ENCODE peak calls at places on chromosomes 3 and 15, in nine cellular contexts. One of them, this sample, is unnamed. For H3K4me1, the result is how much of the 10 kb centered on the place peaks cover.

GRCh38 chr3:190073264-190073663 is 47.4 kb downstream of the P3H2 start:
- DNase-seq in mesendoderm: peak
- DNase-seq in endodermal cell: no peak
- DNase-seq in CD8-positive, alpha-beta memory T cell: no peak
- DNase-seq in lower lobe of right lung: no peak
- DNase-seq in upper lobe of right lung: no peak
- DNase-seq in HepG2: no peak
- DNase-seq in left ventricle myocardium inferior: no peak
- DNase-seq in breast epithelium: no peak
- DNase-seq in this sample: no peak

GRCh38 chr15:69794643-69795461 is 302.9 kb downstream of the TLE3 start:
- DNase-seq in lower lobe of right lung: no peak
- DNase-seq in endodermal cell: peak
- DNase-seq in breast epithelium: peak
- DNase-seq in HepG2: no peak
- DNase-seq in mesendoderm: peak
- DNase-seq in left ventricle myocardium inferior: no peak
- DNase-seq in upper lobe of right lung: no peak
- DNase-seq in CD8-positive, alpha-beta memory T cell: no peak
- DNase-seq in this sample: no peak

GRCh38 chr3:127833281-127834032 is 11.1 kb upstream of the MGLL start:
- DNase-seq in left ventricle myocardium inferior: no peak
- DNase-seq in HepG2: no peak
- DNase-seq in endodermal cell: peak
- DNase-seq in lower lobe of right lung: no peak
- DNase-seq in breast epithelium: no peak
- DNase-seq in upper lobe of right lung: no peak
- DNase-seq in mesendoderm: no peak
- DNase-seq in CD8-positive, alpha-beta memory T cell: no peak
- DNase-seq in this sample: no peak

GRCh38 chr3:167078070-167078622 is 302.0 kb downstream of the ZBBX start:
- DNase-seq in endodermal cell: no peak
- DNase-seq in lower lobe of right lung: no peak
- DNase-seq in CD8-positive, alpha-beta memory T cell: no peak
- DNase-seq in mesendoderm: peak
- DNase-seq in upper lobe of right lung: no peak
- DNase-seq in HepG2: no peak
- DNase-seq in breast epithelium: no peak
- DNase-seq in left ventricle myocardium inferior: no peak
- DNase-seq in this sample: no peak

GRCh38 chr15:96737408-96737807 is 406.9 kb downstream of the NR2F2 start:
- DNase-seq in left ventricle myocardium inferior: no peak
- DNase-seq in mesendoderm: no peak
- DNase-seq in lower lobe of right lung: no peak
- DNase-seq in HepG2: no peak
- DNase-seq in breast epithelium: no peak
- DNase-seq in upper lobe of right lung: no peak
- DNase-seq in endodermal cell: no peak
- DNase-seq in CD8-positive, alpha-beta memory T cell: no peak
- DNase-seq in this sample: no peak

GRCh38 chr3:45054196-45054857 is 28.2 kb downstream of the CLEC3B start:
- DNase-seq in breast epithelium: no peak
- DNase-seq in left ventricle myocardium inferior: no peak
- DNase-seq in upper lobe of right lung: no peak
- DNase-seq in lower lobe of right lung: no peak
- DNase-seq in CD8-positive, alpha-beta memory T cell: no peak
- DNase-seq in mesendoderm: no peak
- DNase-seq in HepG2: no peak
- DNase-seq in endodermal cell: no peak
- DNase-seq in this sample: no peak

GRCh38 chr15:96629501-96629900 is 299.0 kb downstream of the NR2F2 start:
- DNase-seq in CD8-positive, alpha-beta memory T cell: no peak
- DNase-seq in breast epithelium: no peak
- DNase-seq in endodermal cell: no peak
- DNase-seq in mesendoderm: no peak
- DNase-seq in lower lobe of right lung: no peak
- DNase-seq in left ventricle myocardium inferior: peak
- DNase-seq in upper lobe of right lung: no peak
- DNase-seq in HepG2: no peak
- DNase-seq in this sample: no peak

GRCh38 chr3:129116482-129116946 is 5.1 kb downstream of the RAB43 start:
- DNase-seq in HepG2: peak
- DNase-seq in breast epithelium: no peak
- DNase-seq in CD8-positive, alpha-beta memory T cell: no peak
- DNase-seq in lower lobe of right lung: peak
- DNase-seq in mesendoderm: peak
- DNase-seq in upper lobe of right lung: no peak
- DNase-seq in endodermal cell: peak
- DNase-seq in left ventricle myocardium inferior: no peak
- DNase-seq in this sample: no peak

GRCh38 chr3:43022111-43022510 is 43.0 kb downstream of the GASK1A start:
- DNase-seq in left ventricle myocardium inferior: no peak
- DNase-seq in upper lobe of right lung: no peak
- DNase-seq in HepG2: no peak
- DNase-seq in mesendoderm: no peak
- DNase-seq in breast epithelium: no peak
- DNase-seq in endodermal cell: no peak
- DNase-seq in CD8-positive, alpha-beta memory T cell: no peak
- DNase-seq in lower lobe of right lung: no peak
- DNase-seq in this sample: no peak

GRCh38 chr3:189192725-189193124 is 21.0 kb downstream of the TPRG1 start:
- DNase-seq in endodermal cell: no peak
- DNase-seq in left ventricle myocardium inferior: no peak
- DNase-seq in mesendoderm: no peak
- DNase-seq in CD8-positive, alpha-beta memory T cell: no peak
- DNase-seq in breast epithelium: no peak
- DNase-seq in lower lobe of right lung: no peak
- DNase-seq in upper lobe of right lung: no peak
- DNase-seq in HepG2: no peak
- DNase-seq in this sample: no peak

GRCh38 chr3:168889666-168890065 is 773.8 kb downstream of the MECOM start:
- DNase-seq in lower lobe of right lung: no peak
- DNase-seq in mesendoderm: peak
- DNase-seq in left ventricle myocardium inferior: no peak
- DNase-seq in breast epithelium: no peak
- DNase-seq in HepG2: peak
- DNase-seq in upper lobe of right lung: no peak
- DNase-seq in CD8-positive, alpha-beta memory T cell: no peak
- DNase-seq in endodermal cell: peak
- DNase-seq in this sample: no peak

GRCh38 chr3:141250828-141251227 is 19.2 kb downstream of the PXYLP1 start:
- DNase-seq in endodermal cell: no peak
- DNase-seq in CD8-positive, alpha-beta memory T cell: no peak
- DNase-seq in left ventricle myocardium inferior: no peak
- DNase-seq in HepG2: no peak
- DNase-seq in mesendoderm: no peak
- DNase-seq in lower lobe of right lung: no peak
- DNase-seq in breast epithelium: no peak
- DNase-seq in upper lobe of right lung: no peak
- DNase-seq in this sample: no peak

GRCh38 chr3:32901005-32901932 is 50.2 kb upstream of the CCR4 start:
- DNase-seq in HepG2: no peak
- DNase-seq in lower lobe of right lung: no peak
- DNase-seq in left ventricle myocardium inferior: no peak
- DNase-seq in CD8-positive, alpha-beta memory T cell: no peak
- DNase-seq in upper lobe of right lung: no peak
- DNase-seq in endodermal cell: no peak
- DNase-seq in mesendoderm: no peak
- DNase-seq in breast epithelium: no peak
- DNase-seq in this sample: no peak

GRCh38 chr3:151770941-151771340 is 37.2 kb downstream of the AADACL2 start:
- DNase-seq in CD8-positive, alpha-beta memory T cell: no peak
- DNase-seq in endodermal cell: no peak
- DNase-seq in left ventricle myocardium inferior: peak
- DNase-seq in breast epithelium: peak
- DNase-seq in upper lobe of right lung: peak
- DNase-seq in lower lobe of right lung: peak
- DNase-seq in HepG2: peak
- DNase-seq in mesendoderm: no peak
- DNase-seq in this sample: no peak

GRCh38 chr3:23623841-23624240 is 181.9 kb upstream of the UBE2E1 start:
- DNase-seq in upper lobe of right lung: no peak
- DNase-seq in left ventricle myocardium inferior: no peak
- DNase-seq in lower lobe of right lung: no peak
- DNase-seq in mesendoderm: no peak
- DNase-seq in endodermal cell: peak
- DNase-seq in breast epithelium: no peak
- DNase-seq in HepG2: no peak
- DNase-seq in CD8-positive, alpha-beta memory T cell: no peak
- DNase-seq in this sample: no peak

GRCh38 chr3:24237971-24238767 is 256.5 kb downstream of the THRB start:
- DNase-seq in CD8-positive, alpha-beta memory T cell: no peak
- DNase-seq in left ventricle myocardium inferior: no peak
- DNase-seq in mesendoderm: peak
- DNase-seq in lower lobe of right lung: no peak
- DNase-seq in HepG2: peak
- DNase-seq in endodermal cell: peak
- DNase-seq in upper lobe of right lung: no peak
- DNase-seq in breast epithelium: peak
- DNase-seq in this sample: no peak

GRCh38 chr15:100786901-100787566 is 92.6 kb upstream of the ALDH1A3 start:
- DNase-seq in CD8-positive, alpha-beta memory T cell: no peak
- DNase-seq in breast epithelium: peak
- DNase-seq in lower lobe of right lung: no peak
- DNase-seq in left ventricle myocardium inferior: no peak
- DNase-seq in mesendoderm: no peak
- DNase-seq in endodermal cell: peak
- DNase-seq in HepG2: no peak
- DNase-seq in upper lobe of right lung: peak
- DNase-seq in this sample: no peak

GRCh38 chr3:156174229-156174847 is 54.0 kb downstream of the KCNAB1 start:
- DNase-seq in lower lobe of right lung: no peak
- DNase-seq in endodermal cell: peak
- DNase-seq in mesendoderm: peak
- DNase-seq in upper lobe of right lung: no peak
- DNase-seq in breast epithelium: no peak
- DNase-seq in left ventricle myocardium inferior: no peak
- DNase-seq in HepG2: peak
- DNase-seq in CD8-positive, alpha-beta memory T cell: no peak
- DNase-seq in this sample: no peak

GRCh38 chr3:144128117-144128892 is 156.7 kb downstream of the DIPK2A start:
- DNase-seq in lower lobe of right lung: no peak
- DNase-seq in HepG2: no peak
- DNase-seq in left ventricle myocardium inferior: no peak
- DNase-seq in breast epithelium: no peak
- DNase-seq in CD8-positive, alpha-beta memory T cell: no peak
- DNase-seq in upper lobe of right lung: no peak
- DNase-seq in endodermal cell: peak
- DNase-seq in mesendoderm: peak
- DNase-seq in this sample: no peak

GRCh38 chr3:195823998-195824397 is 12.3 kb upstream of the MUC4 start:
- DNase-seq in CD8-positive, alpha-beta memory T cell: no peak
- DNase-seq in breast epithelium: peak
- DNase-seq in mesendoderm: no peak
- DNase-seq in HepG2: no peak
- DNase-seq in upper lobe of right lung: peak
- DNase-seq in endodermal cell: no peak
- DNase-seq in left ventricle myocardium inferior: no peak
- DNase-seq in lower lobe of right lung: peak
- DNase-seq in this sample: no peak
- H3K4me1 ChIP-seq in CD8-positive, alpha-beta memory T cell: under half
- H3K4me1 ChIP-seq in breast epithelium: under half
- H3K4me1 ChIP-seq in mesendoderm: under half
- H3K4me1 ChIP-seq in HepG2: under half
- H3K4me1 ChIP-seq in upper lobe of right lung: under half
- H3K4me1 ChIP-seq in endodermal cell: under half
- H3K4me1 ChIP-seq in left ventricle myocardium inferior: under half
- H3K4me1 ChIP-seq in lower lobe of right lung: under half
- H3K4me1 ChIP-seq in this sample: under half

GRCh38 chr3:126543457-126544090 is 15.2 kb downstream of the C3orf22 start:
- DNase-seq in mesendoderm: no peak
- DNase-seq in HepG2: no peak
- DNase-seq in lower lobe of right lung: peak
- DNase-seq in upper lobe of right lung: peak
- DNase-seq in breast epithelium: no peak
- DNase-seq in left ventricle myocardium inferior: no peak
- DNase-seq in endodermal cell: peak
- DNase-seq in CD8-positive, alpha-beta memory T cell: no peak
- DNase-seq in this sample: no peak
- H3K4me1 ChIP-seq in mesendoderm: under half
- H3K4me1 ChIP-seq in HepG2: under half
- H3K4me1 ChIP-seq in lower lobe of right lung: under half
- H3K4me1 ChIP-seq in upper lobe of right lung: under half
- H3K4me1 ChIP-seq in breast epithelium: under half
- H3K4me1 ChIP-seq in left ventricle myocardium inferior: under half
- H3K4me1 ChIP-seq in endodermal cell: under half
- H3K4me1 ChIP-seq in CD8-positive, alpha-beta memory T cell: under half
- H3K4me1 ChIP-seq in this sample: under half

DNA sequence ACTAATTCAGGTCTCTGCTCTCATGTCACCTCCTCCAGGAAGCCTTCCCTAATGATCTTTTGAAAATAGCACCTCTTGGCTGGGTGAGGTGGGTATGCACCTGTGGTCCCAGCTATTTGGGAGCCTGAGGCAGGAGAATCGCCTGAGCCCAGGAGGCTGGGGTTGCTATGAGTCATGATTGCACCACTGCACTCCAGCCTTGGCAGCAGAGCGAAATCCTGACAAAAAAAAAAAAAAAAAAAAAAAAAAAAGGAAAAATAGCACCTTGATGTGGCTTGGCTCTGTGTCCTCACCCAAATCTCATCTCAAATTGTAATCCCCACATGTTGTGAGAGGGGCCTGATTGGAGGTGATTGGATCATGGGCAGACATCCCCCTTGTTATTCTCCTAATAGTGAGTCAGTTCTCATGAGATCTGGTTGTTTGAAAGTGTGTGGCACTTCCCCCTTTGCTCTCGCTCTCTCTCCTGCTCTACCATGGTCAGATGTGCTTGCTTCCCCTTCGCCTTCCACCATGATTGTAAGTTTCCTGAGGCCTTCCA is 11.2 kb upstream of the RNU6-1 start:
- DNase-seq in upper lobe of right lung: no peak
- DNase-seq in CD8-positive, alpha-beta memory T cell: no peak
- DNase-seq in lower lobe of right lung: peak
- DNase-seq in HepG2: peak
- DNase-seq in mesendoderm: no peak
- DNase-seq in breast epithelium: no peak
- DNase-seq in endodermal cell: no peak
- DNase-seq in left ventricle myocardium inferior: no peak
- DNase-seq in this sample: no peak
- H3K4me1 ChIP-seq in upper lobe of right lung: under half
- H3K4me1 ChIP-seq in CD8-positive, alpha-beta memory T cell: under half
- H3K4me1 ChIP-seq in lower lobe of right lung: under half
- H3K4me1 ChIP-seq in HepG2: half or more
- H3K4me1 ChIP-seq in mesendoderm: under half
- H3K4me1 ChIP-seq in breast epithelium: under half
- H3K4me1 ChIP-seq in endodermal cell: under half
- H3K4me1 ChIP-seq in left ventricle myocardium inferior: under half
- H3K4me1 ChIP-seq in this sample: under half

DNA sequence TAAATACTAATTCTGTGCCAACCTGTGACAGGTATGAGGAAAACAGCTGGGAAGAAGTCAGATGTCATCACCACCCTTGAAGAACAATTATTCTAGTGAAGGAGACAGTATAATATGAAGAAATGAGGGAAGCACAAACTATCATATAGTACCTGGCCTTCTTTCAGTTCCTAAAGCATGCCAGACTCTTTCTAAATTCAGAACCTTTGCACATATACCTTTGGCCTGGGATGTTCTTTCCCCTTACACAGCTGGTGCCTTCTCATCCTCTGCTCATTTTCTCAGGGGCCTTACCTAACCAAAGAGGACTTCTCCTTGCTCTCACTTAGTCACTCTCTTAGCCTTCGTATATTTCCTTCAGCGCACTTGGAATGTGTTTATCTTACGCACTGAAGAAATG is 19.0 kb downstream of the ATOSA start:
- DNase-seq in endodermal cell: no peak
- DNase-seq in lower lobe of right lung: no peak
- DNase-seq in mesendoderm: no peak
- DNase-seq in CD8-positive, alpha-beta memory T cell: no peak
- DNase-seq in breast epithelium: no peak
- DNase-seq in left ventricle myocardium inferior: no peak
- DNase-seq in upper lobe of right lung: no peak
- DNase-seq in HepG2: no peak
- DNase-seq in this sample: no peak
- H3K4me1 ChIP-seq in endodermal cell: under half
- H3K4me1 ChIP-seq in lower lobe of right lung: under half
- H3K4me1 ChIP-seq in mesendoderm: under half
- H3K4me1 ChIP-seq in CD8-positive, alpha-beta memory T cell: under half
- H3K4me1 ChIP-seq in breast epithelium: under half
- H3K4me1 ChIP-seq in left ventricle myocardium inferior: half or more
- H3K4me1 ChIP-seq in upper lobe of right lung: under half
- H3K4me1 ChIP-seq in HepG2: under half
- H3K4me1 ChIP-seq in this sample: under half